ENCODE peak calls at places on chromosome 19, in nine cellular contexts. X is fibroblast of lung; V is SK-N-SH; M is hepatocyte; N is fibroblast of the aortic adventitia; F is AG09309; K is tibial nerve; T is CD4-positive, alpha-beta T cell; G is tibial artery. O is an unnamed sample.
A peak's percentile ranks its signal among the peaks of the same experiment; 100 is the strongest.

GRCh38 chr19:55368106-55368505 is 2.2 kb downstream of the IL11 start:
- DNase-seq in X (no peak), V (no peak), M (no peak), N (no peak), F (no peak), K (no peak), T (no peak), G (no peak), O (no peak)

GRCh38 chr19:56091066-56091490 is 30.0 kb downstream of the ZNF787 start:
- DNase-seq in X (peak; percentile 55), V (no peak), M (no peak), N (peak; percentile 41), F (no peak), K (no peak), T (no peak), G (no peak), O (no peak)

GRCh38 chr19:11767633-11768133 is 883 bp downstream of the ZNF441 start:
- DNase-seq in X (peak; percentile 31), V (peak; percentile 57), M (peak; percentile 83), N (peak; percentile 38), F (no peak), K (peak; percentile 19), T (no peak), G (peak; percentile 66), O (peak; percentile 50)

GRCh38 chr19:51372649-51373504 is at the start of gene NKG7:
- DNase-seq in X (no peak), V (no peak), M (no peak), N (no peak), F (no peak), K (no peak), T (no peak), G (no peak), O (no peak)

GRCh38 chr19:48837586-48838191 is 1.4 kb upstream of the HSD17B14 start:
- DNase-seq in X (no peak), V (no peak), M (no peak), N (no peak), F (no peak), K (no peak), T (no peak), G (no peak), O (no peak)

GRCh38 chr19:14072535-14073231 is at the start of gene MISP3:
- DNase-seq in X (peak; percentile 34), V (peak; percentile 46), M (peak; percentile 82), N (peak; percentile 22), F (no peak), K (no peak), T (no peak), G (peak; percentile 73), O (no peak)

GRCh38 chr19:55418185-55418584 is 10.6 kb upstream of the UBE2S start:
- DNase-seq in X (peak; percentile 86), V (peak; percentile 83), M (peak; percentile 84), N (peak; percentile 90), F (peak; percentile 62), K (peak; percentile 54), T (peak; percentile 40), G (no peak), O (peak; percentile 88)

GRCh38 chr19:35073516-35073915 is 32.0 kb downstream of the HPN start:
- DNase-seq in X (no peak), V (no peak), M (no peak), N (no peak), F (no peak), K (no peak), T (no peak), G (no peak), O (no peak)

GRCh38 chr19:54923276-54923675 is 17.3 kb downstream of the NCR1 start:
- DNase-seq in X (no peak), V (no peak), M (no peak), N (no peak), F (no peak), K (no peak), T (no peak), G (no peak), O (no peak)

GRCh38 chr19:43300876-43301765 is 31.8 kb upstream of the PSG9 start:
- DNase-seq in X (no peak), V (no peak), M (no peak), N (no peak), F (no peak), K (no peak), T (no peak), G (no peak), O (no peak)

DNA sequence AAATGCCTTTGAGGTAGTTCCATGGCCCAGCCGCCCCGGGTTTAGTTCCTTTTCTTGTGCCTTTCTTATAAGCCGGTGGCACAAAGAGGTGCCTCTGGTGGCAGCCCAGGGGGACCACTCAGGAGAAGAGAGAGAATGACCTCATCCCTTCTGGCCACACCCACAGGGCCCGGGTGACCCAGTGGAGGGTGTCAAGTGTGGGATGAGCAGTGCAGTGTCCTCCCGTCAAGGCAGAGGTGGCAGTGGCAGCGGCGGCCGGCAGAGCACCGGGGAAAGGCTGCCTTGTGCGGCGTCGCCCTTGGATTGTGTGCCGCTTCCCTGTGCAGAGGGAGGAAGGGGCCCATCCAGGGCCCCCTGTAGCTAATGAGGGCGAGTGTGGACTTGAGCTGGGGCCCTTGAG is 47.9 kb downstream of the KDM4B start:
- DNase-seq in X (no peak), V (no peak), M (no peak), N (no peak), F (no peak), K (no peak), T (no peak), G (no peak), O (no peak)
- TF ChIP-seq CTCF in X (no peak), V (no peak), M (no peak), N (no peak), F (no peak), K (no peak), T (no peak), G (no peak), O (no peak)

GRCh38 chr19:8056533-8056932 is 4.0 kb downstream of the CCL25 start:
- DNase-seq in X (no peak), V (no peak), M (no peak), N (no peak), F (no peak), K (no peak), T (no peak), G (no peak), O (no peak)

GRCh38 chr19:8050274-8051096 is 2.1 kb upstream of the CCL25 start:
- DNase-seq in X (peak; percentile 73), V (peak; percentile 98), M (peak; percentile 94), N (peak; percentile 45), F (no peak), K (peak; percentile 79), T (peak; percentile 76), G (peak; percentile 84), O (peak; percentile 96)

GRCh38 chr19:8052464-8052859 is at the start of gene CCL25:
- DNase-seq in X (no peak), V (no peak), M (no peak), N (no peak), F (no peak), K (no peak), T (no peak), G (no peak), O (no peak)

GRCh38 chr19:8057545-8058270 is 5.1 kb downstream of the CCL25 start:
- DNase-seq in X (no peak), V (peak; percentile 18), M (no peak), N (no peak), F (no peak), K (no peak), T (no peak), G (no peak), O (no peak)

GRCh38 chr19:8054169-8054568 is 1.6 kb downstream of the CCL25 start:
- DNase-seq in X (no peak), V (no peak), M (peak; percentile 39), N (no peak), F (no peak), K (no peak), T (no peak), G (no peak), O (no peak)
- TF ChIP-seq CTCF in X (no peak), V (no peak), M (no peak), N (no peak), F (no peak), K (no peak), T (no peak), G (no peak), O (no peak)

GRCh38 chr19:45927565-45928261 is 13.1 kb upstream of the NANOS2 start:
- DNase-seq in X (peak; percentile 86), V (peak; percentile 97), M (peak; percentile 95), N (peak; percentile 91), F (peak; percentile 37), K (peak; percentile 92), T (peak; percentile 82), G (peak; percentile 90), O (peak; percentile 89)
- TF ChIP-seq CTCF in X (no peak), V (no peak), M (peak; percentile 7), N (peak; percentile 7), F (no peak), K (no peak), T (no peak), G (no peak), O (no peak)

GRCh38 chr19:52991021-52991420 is 22.7 kb upstream of the ERVV-1 start:
- DNase-seq in X (no peak), V (no peak), M (no peak), N (no peak), F (no peak), K (no peak), T (no peak), G (no peak), O (peak; percentile 21)

GRCh38 chr19:52991484-52991883 is 22.2 kb upstream of the ERVV-1 start:
- DNase-seq in X (peak; percentile 52), V (no peak), M (no peak), N (peak; percentile 54), F (peak; percentile 2), K (no peak), T (no peak), G (no peak), O (peak; percentile 50)

GRCh38 chr19:52995711-52996110 is 18.0 kb upstream of the ERVV-1 start:
- DNase-seq in X (no peak), V (no peak), M (no peak), N (no peak), F (no peak), K (no peak), T (no peak), G (no peak), O (no peak)

GRCh38 chr19:52992109-52993004 is 21.4 kb upstream of the ERVV-1 start:
- DNase-seq in X (no peak), V (peak; percentile 42), M (peak; percentile 30), N (peak; percentile 5), F (no peak), K (no peak), T (no peak), G (peak; percentile 67), O (peak; percentile 23)

DNA sequence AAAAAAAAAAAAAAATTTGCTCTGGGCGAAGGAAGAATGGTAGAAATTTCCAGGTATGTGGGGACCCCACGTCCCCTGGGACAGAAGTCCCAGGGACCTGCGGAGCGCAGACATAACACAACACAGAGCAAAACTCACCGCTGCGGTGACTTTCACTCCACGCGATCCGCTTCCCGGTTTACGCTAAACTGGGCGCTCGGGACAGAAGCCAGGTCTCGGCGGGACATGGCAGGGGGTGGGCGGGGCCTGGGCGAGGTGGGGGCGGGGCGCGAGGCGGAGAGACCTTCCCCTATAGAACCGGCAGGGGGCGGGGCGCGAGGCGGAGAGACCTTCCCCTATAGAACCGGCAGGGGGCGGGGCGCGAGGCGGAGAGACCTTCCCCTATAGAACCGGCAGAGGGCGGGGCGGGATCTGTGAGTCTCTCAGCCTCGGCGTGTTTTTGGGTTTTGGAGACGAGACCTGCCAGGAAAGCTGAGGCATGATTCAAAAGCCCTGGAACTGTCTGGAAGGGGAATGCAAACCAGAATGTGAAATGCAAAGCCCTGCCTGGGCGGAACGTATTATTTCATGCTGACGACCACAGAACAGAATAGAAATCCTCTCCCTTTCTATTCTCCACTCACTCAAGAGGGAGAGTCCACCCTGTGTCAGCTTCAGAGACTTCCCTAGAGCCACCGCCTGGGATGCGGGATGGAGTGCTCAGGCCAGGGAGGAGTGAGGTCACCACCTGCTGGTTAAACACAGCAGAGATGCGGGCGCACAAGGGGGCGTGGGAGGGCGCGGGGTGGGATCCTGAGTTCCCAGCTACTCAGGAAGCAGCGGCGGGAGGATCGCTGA is 20.2 kb upstream of the ERVV-1 start:
- DNase-seq in X (peak; percentile 84), V (peak; percentile 94), M (peak; percentile 91), N (peak; percentile 78), F (peak; percentile 20), K (peak; percentile 70), T (peak; percentile 66), G (peak; percentile 89), O (peak; percentile 90)
- TF ChIP-seq CTCF in X (peak; percentile 38), V (peak; percentile 44), M (peak; percentile 60), N (peak; percentile 53), F (peak; percentile 61), K (peak; percentile 94), T (peak; percentile 67), G (peak; percentile 52), O (peak; percentile 35)

O was measured in cardiac muscle cell.